ENCODE peak calls at places on chromosomes 7 and 10, in ten cellular contexts. H, A, B, W, I, V, C, J, N and X are unnamed samples. For H3K27me3, the result is how much of the 10 kb centered on the place peaks cover.

GRCh38 chr7:22765609-22766008 is 38.6 kb downstream of the IL6 start:
- DNase-seq in H (no peak), A (no peak), B (no peak), W (no peak), I (no peak), V (no peak), C (no peak), J (peak), N (no peak), X (no peak)

GRCh38 chr7:33744293-33744692 is 161.0 kb upstream of the BMPER start:
- DNase-seq in H (no peak), A (no peak), B (no peak), W (no peak), I (no peak), V (no peak), C (no peak), J (no peak), N (peak), X (no peak)

GRCh38 chr10:78194539-78195402 is 161.1 kb downstream of the RPS24 start:
- DNase-seq in H (no peak), A (no peak), B (no peak), W (peak), I (no peak), V (no peak), C (no peak), J (no peak), N (no peak), X (no peak)

GRCh38 chr10:124717911-124718734 is 26.1 kb downstream of the FAM53B start:
- DNase-seq in H (no peak), A (peak), B (no peak), W (no peak), I (no peak), V (no peak), C (no peak), J (peak), N (peak), X (no peak)

GRCh38 chr10:60048146-60048545 is 141.8 kb upstream of the CCDC6 start:
- DNase-seq in H (no peak), A (no peak), B (peak), W (peak), I (no peak), V (no peak), C (no peak), J (no peak), N (no peak), X (no peak)

GRCh38 chr10:69045441-69046300 is 42.2 kb upstream of the SRGN start:
- DNase-seq in H (no peak), A (no peak), B (no peak), W (no peak), I (no peak), V (no peak), C (no peak), J (peak), N (no peak), X (no peak)

GRCh38 chr10:35336084-35336831 is at the start of gene CCNY:
- DNase-seq in H (peak), A (peak), B (peak), W (peak), I (peak), V (peak), C (peak), J (no peak), N (peak), X (no peak)

GRCh38 chr7:22433710-22434460 is 66.1 kb downstream of the STEAP1B start:
- DNase-seq in H (no peak), A (no peak), B (no peak), W (no peak), I (peak), V (no peak), C (no peak), J (no peak), N (peak), X (peak)

GRCh38 chr7:22872087-22872807 is 49.6 kb upstream of the TOMM7 start:
- DNase-seq in H (no peak), A (no peak), B (no peak), W (no peak), I (no peak), V (no peak), C (no peak), J (peak), N (no peak), X (no peak)

GRCh38 chr7:30816291-30817059 is 45.3 kb downstream of the MINDY4 start:
- DNase-seq in H (no peak), A (no peak), B (no peak), W (no peak), I (no peak), V (peak), C (peak), J (no peak), N (no peak), X (peak)

GRCh38 chr10:71747808-71748523 is 25.4 kb downstream of the VSIR start:
- DNase-seq in H (no peak), A (no peak), B (no peak), W (no peak), I (no peak), V (no peak), C (no peak), J (peak), N (no peak), X (no peak)

GRCh38 chr7:156609010-156609877 is 31.3 kb upstream of the RNF32 start:
- DNase-seq in H (no peak), A (no peak), B (peak), W (no peak), I (no peak), V (no peak), C (no peak), J (no peak), N (no peak), X (no peak)

GRCh38 chr7:94087664-94088352 is 83.7 kb upstream of the BET1 start:
- DNase-seq in H (no peak), A (no peak), B (peak), W (peak), I (peak), V (peak), C (peak), J (peak), N (peak), X (no peak)

GRCh38 chr10:58266826-58267712 is 625 bp downstream of the IPMK start:
- DNase-seq in H (peak), A (peak), B (peak), W (peak), I (peak), V (peak), C (peak), J (no peak), N (peak), X (peak)

GRCh38 chr7:136869991-136870798 is 1.7 kb downstream of the CHRM2 start:
- DNase-seq in H (peak), A (no peak), B (no peak), W (peak), I (no peak), V (no peak), C (no peak), J (no peak), N (no peak), X (no peak)

GRCh38 chr7:22546769-22547168 is 46.8 kb upstream of the STEAP1B start:
- DNase-seq in H (no peak), A (no peak), B (no peak), W (no peak), I (no peak), V (no peak), C (no peak), J (no peak), N (no peak), X (no peak)

GRCh38 chr7:96591159-96591899 is 118.3 kb downstream of the SEM1 start:
- DNase-seq in H (no peak), A (no peak), B (no peak), W (no peak), I (no peak), V (no peak), C (no peak), J (no peak), N (no peak), X (no peak)

GRCh38 chr10:99537381-99538286 is 4.9 kb downstream of the NKX2-3 start:
- DNase-seq in H (peak), A (no peak), B (no peak), W (peak), I (no peak), V (no peak), C (peak), J (no peak), N (no peak), X (no peak)

GRCh38 chr7:5523052-5523711 is 99.5 kb upstream of the TNRC18 start:
- DNase-seq in H (peak), A (no peak), B (no peak), W (no peak), I (no peak), V (no peak), C (peak), J (no peak), N (no peak), X (no peak)

GRCh38 chr10:96501985-96502384 is 11.7 kb downstream of the TLL2 start:
- DNase-seq in H (no peak), A (no peak), B (no peak), W (no peak), I (no peak), V (no peak), C (no peak), J (no peak), N (no peak), X (peak)

GRCh38 chr7:71613316-71613715 is 481.4 kb downstream of the GALNT17 start:
- DNase-seq in H (no peak), A (no peak), B (no peak), W (no peak), I (no peak), V (no peak), C (no peak), J (no peak), N (no peak), X (no peak)

GRCh38 chr10:114075093-114075492 is 31.4 kb downstream of the ADRB1 start:
- DNase-seq in H (no peak), A (no peak), B (no peak), W (no peak), I (no peak), V (no peak), C (no peak), J (no peak), N (no peak), X (no peak)

GRCh38 chr10:89738551-89739209 is 37.3 kb downstream of the KIF20B start:
- DNase-seq in H (no peak), A (no peak), B (no peak), W (no peak), I (no peak), V (no peak), C (no peak), J (peak), N (no peak), X (no peak)

GRCh38 chr7:601573-602340 is 82.1 kb upstream of the PDGFA start:
- DNase-seq in H (peak), A (peak), B (peak), W (no peak), I (no peak), V (no peak), C (no peak), J (peak), N (peak), X (no peak)

GRCh38 chr7:80369321-80369720 is 142.5 kb downstream of the GNAT3 start:
- DNase-seq in H (no peak), A (no peak), B (no peak), W (no peak), I (no peak), V (no peak), C (no peak), J (no peak), N (no peak), X (no peak)

GRCh38 chr7:119944601-119944972 is 328.4 kb upstream of the KCND2 start:
- DNase-seq in H (no peak), A (no peak), B (no peak), W (no peak), I (no peak), V (no peak), C (no peak), J (no peak), N (no peak), X (no peak)

GRCh38 chr7:87506243-87507180 is 31.0 kb upstream of the ABCB4 start:
- DNase-seq in H (no peak), A (no peak), B (no peak), W (peak), I (no peak), V (no peak), C (no peak), J (no peak), N (no peak), X (no peak)

GRCh38 chr7:126806614-126807013 is 446.1 kb downstream of the GRM8 start:
- DNase-seq in H (no peak), A (no peak), B (no peak), W (no peak), I (no peak), V (no peak), C (no peak), J (no peak), N (no peak), X (no peak)

GRCh38 chr10:129048513-129048912 is 418.5 kb upstream of the MGMT start:
- DNase-seq in H (no peak), A (no peak), B (no peak), W (no peak), I (no peak), V (no peak), C (no peak), J (no peak), N (no peak), X (no peak)

GRCh38 chr7:2275101-2275500 is 33.1 kb downstream of the NUDT1 start:
- DNase-seq in H (no peak), A (no peak), B (no peak), W (no peak), I (no peak), V (no peak), C (no peak), J (no peak), N (no peak), X (no peak)

GRCh38 chr7:117075934-117076333 is 122.6 kb downstream of the ST7 start:
- DNase-seq in H (no peak), A (no peak), B (no peak), W (no peak), I (no peak), V (no peak), C (no peak), J (no peak), N (no peak), X (no peak)

GRCh38 chr10:31153692-31154091 is 122.0 kb upstream of the ZNF438 start:
- DNase-seq in H (no peak), A (no peak), B (no peak), W (no peak), I (no peak), V (no peak), C (no peak), J (no peak), N (no peak), X (peak)

GRCh38 chr7:142898377-142899235 is 13.1 kb upstream of the TRPV6 start:
- DNase-seq in H (no peak), A (no peak), B (no peak), W (no peak), I (no peak), V (no peak), C (peak), J (no peak), N (no peak), X (no peak)

GRCh38 chr7:256981-257646 is 32.9 kb upstream of the FOXL3 start:
- DNase-seq in H (no peak), A (peak), B (no peak), W (no peak), I (no peak), V (no peak), C (no peak), J (no peak), N (no peak), X (no peak)

GRCh38 chr10:110207805-110208613 is 604 bp downstream of the MXI1 start:
- DNase-seq in H (peak), A (no peak), B (peak), W (peak), I (peak), V (no peak), C (peak), J (no peak), N (peak), X (peak)

GRCh38 chr7:23679898-23680416 is at the start of gene FAM221A:
- DNase-seq in H (peak), A (peak), B (peak), W (peak), I (peak), V (peak), C (peak), J (peak), N (no peak), X (peak)

GRCh38 chr7:55078465-55079372 is 59.9 kb downstream of the EGFR start:
- DNase-seq in H (no peak), A (no peak), B (peak), W (no peak), I (no peak), V (peak), C (peak), J (no peak), N (peak), X (no peak)
- TF ChIP-seq CTCF in H (no peak), A (no peak), B (no peak), W (no peak), I (no peak), V (peak), C (no peak), J (no peak), N (no peak), X (peak)

DNA sequence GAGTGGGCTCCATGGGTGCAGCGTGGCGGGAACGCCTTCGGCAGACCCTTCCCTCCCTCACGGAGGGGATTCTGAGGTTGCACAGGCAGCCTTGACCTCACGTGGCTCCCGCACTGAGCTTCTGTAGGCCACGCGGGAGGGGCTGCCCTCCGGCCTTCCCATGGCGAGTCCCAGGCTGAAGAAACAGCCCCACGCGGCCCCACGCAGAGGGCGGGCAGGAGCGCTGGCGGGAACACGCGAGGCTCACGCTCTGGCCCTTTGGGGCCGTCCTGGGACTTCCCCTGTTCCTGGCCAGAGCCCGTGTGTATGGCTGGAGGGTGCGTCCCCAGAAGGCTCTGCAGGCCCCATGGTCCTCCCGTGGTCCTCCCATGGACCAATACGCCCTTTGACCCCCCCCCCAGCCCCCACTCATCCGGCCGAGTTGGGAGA is 21.7 kb upstream of the NKX6-2 start:
- DNase-seq in H (peak), A (peak), B (no peak), W (no peak), I (no peak), V (no peak), C (no peak), J (no peak), N (no peak), X (no peak)
- TF ChIP-seq EP300 in H (no peak), A (no peak), B (no peak), W (no peak), I (no peak), V (no peak), C (no peak), J (no peak), N (no peak), X (no peak)

GRCh38 chr7:16791895-16792294 is 12.9 kb downstream of the AGR2 start:
- DNase-seq in H (no peak), A (no peak), B (no peak), W (no peak), I (no peak), V (no peak), C (no peak), J (no peak), N (no peak), X (no peak)
- H3K27me3 ChIP-seq in H (under half), A (under half), B (under half), W (under half), I (under half), V (under half), C (under half), J (under half), N (under half), X (under half)

DNA sequence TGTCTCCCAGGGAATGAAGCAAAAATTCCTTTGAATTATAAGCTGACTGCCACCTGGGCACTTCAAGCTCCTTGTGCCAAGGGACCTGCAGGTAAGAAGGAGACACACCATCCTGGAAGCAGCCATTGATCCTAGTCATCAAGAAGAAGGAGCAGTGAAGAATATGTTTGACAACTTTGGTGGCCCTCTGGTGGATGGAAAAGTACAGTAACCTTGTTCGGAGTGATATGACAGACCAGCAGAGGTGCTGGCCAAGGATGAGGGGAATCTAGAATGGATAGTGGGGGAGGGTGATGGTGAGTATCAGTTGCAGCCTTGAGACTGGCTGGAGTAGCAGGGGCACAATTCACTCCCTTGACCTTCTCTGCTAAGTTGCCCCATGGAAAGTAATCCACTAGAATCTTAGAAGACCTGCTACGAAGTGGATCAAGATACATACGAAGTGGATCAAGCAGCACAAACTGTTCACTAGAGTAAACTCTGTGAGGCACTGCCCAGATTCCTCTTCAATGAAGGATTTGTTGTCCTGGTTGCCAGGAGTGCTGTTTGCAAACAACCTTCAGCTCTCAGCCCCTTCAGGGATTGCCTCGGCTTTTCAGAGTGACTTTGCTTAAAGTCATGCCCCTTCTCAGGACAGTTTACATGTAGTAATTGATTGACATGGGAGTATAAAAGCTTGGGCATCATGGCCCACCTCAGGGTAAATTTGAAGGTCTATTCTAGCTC is 44.8 kb upstream of the ORC5 start:
- DNase-seq in H (no peak), A (no peak), B (no peak), W (no peak), I (no peak), V (no peak), C (no peak), J (no peak), N (no peak), X (no peak)
- TF ChIP-seq CTCF in H (no peak), A (no peak), B (no peak), W (peak), I (no peak), V (no peak), C (no peak), J (peak), N (peak), X (no peak)

GRCh38 chr10:52746169-52746568 is 26.4 kb downstream of the MBL2 start:
- DNase-seq in H (no peak), A (no peak), B (no peak), W (no peak), I (no peak), V (no peak), C (no peak), J (no peak), N (no peak), X (no peak)
- TF ChIP-seq EP300 in H (no peak), A (no peak), B (no peak), W (no peak), I (no peak), V (no peak), C (no peak), J (no peak), N (no peak), X (no peak)

DNA sequence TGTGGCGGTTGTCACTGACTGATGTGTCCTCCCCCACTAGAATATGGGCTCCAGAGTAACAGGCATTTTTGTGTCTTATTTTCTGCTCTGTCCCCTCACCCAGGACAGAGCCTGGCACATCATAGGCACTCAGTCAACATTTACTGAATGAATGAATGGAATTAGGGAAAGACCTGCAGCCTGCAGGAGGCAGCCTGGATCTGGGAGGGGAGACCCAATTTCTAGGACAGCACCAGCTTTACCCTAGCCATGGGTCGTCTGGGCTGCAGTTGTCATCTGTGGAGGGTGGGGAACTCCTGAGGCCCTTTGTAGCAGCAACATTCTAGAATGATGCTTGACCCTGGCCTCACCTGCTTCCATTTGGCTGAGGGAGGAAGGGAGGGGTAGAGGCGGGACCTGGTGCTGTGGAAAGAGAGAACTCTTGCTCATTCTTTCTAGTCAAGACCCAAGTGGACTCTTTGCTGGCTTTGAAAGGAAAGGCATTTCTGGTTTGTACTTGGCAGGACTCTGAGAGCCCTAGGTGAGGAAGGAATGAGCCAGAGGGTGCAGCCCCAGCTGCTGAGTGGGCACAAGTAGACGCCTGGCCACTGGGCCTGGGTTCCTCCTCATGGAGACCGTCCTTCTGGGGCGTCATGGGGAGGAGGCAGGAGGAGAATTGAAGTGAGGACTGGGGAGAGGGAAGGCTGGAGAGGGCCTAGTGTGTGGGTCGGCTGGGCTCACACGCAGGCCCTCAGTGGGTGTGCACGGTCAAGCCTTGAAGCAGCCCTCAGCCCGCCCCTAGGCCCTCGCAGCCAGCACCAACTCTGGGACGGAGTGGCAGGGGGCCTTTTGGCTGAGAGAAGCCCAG is 8.9 kb downstream of the FGF8 start:
- DNase-seq in H (peak), A (peak), B (no peak), W (no peak), I (no peak), V (no peak), C (no peak), J (no peak), N (no peak), X (no peak)
- H3K27me3 ChIP-seq in H (under half), A (under half), B (under half), W (under half), I (under half), V (under half), C (under half), J (under half), N (half or more), X (half or more)